ENCODE peak calls at places on chromosomes 7 and 10, in five cellular contexts. B is HEK293T, T is NCI-H1092, H is fibroblast of mammary gland, D is colonic mucosa. Y is an unnamed sample.

GRCh38 chr10:109062371-109062770 is 860.9 kb downstream of the XPNPEP1 start:
- DNase-seq in B (no peak), T (no peak), H (peak), D (no peak), Y (no peak)

GRCh38 chr10:20737107-20737506 is 160.0 kb downstream of the NEBL start:
- DNase-seq in B (no peak), T (no peak), H (no peak), D (no peak), Y (no peak)

GRCh38 chr10:59135275-59135674 is 41.2 kb upstream of the PHYHIPL start:
- DNase-seq in B (no peak), T (no peak), H (no peak), D (no peak), Y (no peak)

GRCh38 chr10:96413151-96413787 is 54.5 kb upstream of the OPALIN start:
- DNase-seq in B (no peak), T (no peak), H (no peak), D (peak), Y (no peak)

GRCh38 chr10:121406823-121407545 is 191.3 kb downstream of the FGFR2 start:
- DNase-seq in B (no peak), T (no peak), H (no peak), D (no peak), Y (no peak)

GRCh38 chr7:5780801-5781496 is 514 bp downstream of the RNF216 start:
- DNase-seq in B (no peak), T (no peak), H (peak), D (peak), Y (peak)

GRCh38 chr10:80444646-80445319 is 9.3 kb upstream of the TSPAN14 start:
- DNase-seq in B (peak), T (peak), H (peak), D (peak), Y (peak)

GRCh38 chr7:11810043-11810625 is 21.9 kb downstream of the THSD7A start:
- DNase-seq in B (no peak), T (no peak), H (no peak), D (no peak), Y (no peak)

GRCh38 chr10:34543716-34544115 is 271.4 kb downstream of the PARD3 start:
- DNase-seq in B (no peak), T (no peak), H (no peak), D (no peak), Y (no peak)

GRCh38 chr7:9488555-9488954 is 1055.1 kb downstream of the NXPH1 start:
- DNase-seq in B (no peak), T (no peak), H (peak), D (no peak), Y (no peak)

GRCh38 chr7:114842551-114843065 is 79.3 kb upstream of the MDFIC start:
- DNase-seq in B (no peak), T (no peak), H (no peak), D (no peak), Y (no peak)

GRCh38 chr10:89889610-89890009 is 188.2 kb downstream of the KIF20B start:
- DNase-seq in B (no peak), T (no peak), H (no peak), D (no peak), Y (no peak)

GRCh38 chr10:6299234-6299633 is 96.5 kb downstream of the PFKFB3 start:
- DNase-seq in B (no peak), T (no peak), H (no peak), D (no peak), Y (no peak)

GRCh38 chr10:70647086-70647485 is 25.2 kb upstream of the ADAMTS14 start:
- DNase-seq in B (no peak), T (no peak), H (no peak), D (no peak), Y (no peak)

GRCh38 chr7:11252705-11253272 is 279.1 kb downstream of the PHF14 start:
- DNase-seq in B (no peak), T (no peak), H (no peak), D (no peak), Y (no peak)

GRCh38 chr10:61283489-61284221 is 169.5 kb downstream of the TMEM26 start:
- DNase-seq in B (no peak), T (no peak), H (peak), D (no peak), Y (no peak)

GRCh38 chr10:73414230-73414981 is 548 bp upstream of the ANXA7 start:
- DNase-seq in B (no peak), T (no peak), H (no peak), D (peak), Y (no peak)

GRCh38 chr7:47682874-47683273 is 101.0 kb upstream of the TNS3 start:
- DNase-seq in B (no peak), T (no peak), H (no peak), D (no peak), Y (no peak)

GRCh38 chr7:2936891-2937580 is 92.9 kb upstream of the GNA12 start:
- DNase-seq in B (no peak), T (no peak), H (no peak), D (no peak), Y (no peak)

GRCh38 chr10:62562101-62562500 is 187.9 kb downstream of the ZNF365 start:
- DNase-seq in B (no peak), T (no peak), H (no peak), D (no peak), Y (no peak)

GRCh38 chr7:22853674-22854157 is 31.1 kb upstream of the TOMM7 start:
- DNase-seq in B (no peak), T (no peak), H (peak), D (peak), Y (no peak)

GRCh38 chr7:1666251-1666778 is 3.8 kb upstream of the ELFN1 start:
- DNase-seq in B (no peak), T (no peak), H (no peak), D (no peak), Y (no peak)

GRCh38 chr10:131996508-131997365 is 15.0 kb upstream of the BNIP3 start:
- DNase-seq in B (no peak), T (no peak), H (no peak), D (no peak), Y (no peak)

GRCh38 chr7:149669121-149669818 is 104.1 kb downstream of the ZNF467 start:
- DNase-seq in B (no peak), T (no peak), H (peak), D (no peak), Y (no peak)

GRCh38 chr10:78655941-78656340 is 412.8 kb upstream of the ZMIZ1 start:
- DNase-seq in B (no peak), T (no peak), H (peak), D (no peak), Y (no peak)

GRCh38 chr10:33509231-33509871 is 174.9 kb upstream of the NRP1 start:
- DNase-seq in B (peak), T (no peak), H (peak), D (no peak), Y (peak)